ENCODE peak calls at places on chromosomes 4 and X, in nine cellular contexts. P, O, S, E, B, L, U, I and F are unnamed samples.

GRCh38 chr4:7285244-7286122 is 93.1 kb downstream of the SORCS2 start:
- DNase-seq in U (no peak), O (no peak), B (no peak), E (no peak), P (no peak), S (no peak), L (peak; percentile 8), I (no peak), F (no peak)

GRCh38 chr4:1856920-1857699 is 1.2 kb upstream of the LETM1 start:
- DNase-seq in B (no peak), L (peak; percentile 54), U (no peak), P (no peak), I (no peak), O (peak; percentile 22), E (peak; percentile 67), S (no peak), F (no peak)

GRCh38 chrX:1093586-1094538 is 118.6 kb downstream of the CRLF2 start:
- DNase-seq in P (no peak), O (no peak), L (no peak), B (no peak), U (no peak), S (no peak), I (no peak), E (no peak), F (no peak)

GRCh38 chr4:80082693-80083092 is 9.7 kb upstream of the ANTXR2 start:
- DNase-seq in P (no peak), O (no peak), B (no peak), S (no peak), I (no peak), U (no peak), E (no peak), L (no peak), F (no peak)

GRCh38 chr4:21790437-21791029 is 158.0 kb downstream of the KCNIP4 start:
- DNase-seq in U (no peak), L (peak; percentile 18), O (peak; percentile 20), P (no peak), E (peak; percentile 3), S (peak; percentile 46), I (no peak), B (peak; percentile 16), F (no peak)

GRCh38 chr4:186724861-186725419 is 1.3 kb upstream of the FAT1 start:
- DNase-seq in I (no peak), S (no peak), O (peak; percentile 45), P (no peak), B (no peak), E (no peak), L (peak; percentile 12), U (no peak), F (no peak)

GRCh38 chrX:149570668-149571067 is 16.6 kb downstream of the MAGEA9B start:
- DNase-seq in I (no peak), L (no peak), U (no peak), S (no peak), E (no peak), O (peak; percentile 7), B (no peak), P (no peak), F (no peak)

GRCh38 chrX:79159800-79160199 is 15.3 kb downstream of the GPR174 start:
- DNase-seq in B (no peak), L (no peak), S (no peak), U (no peak), P (no peak), O (no peak), I (no peak), E (no peak), F (no peak)

DNA sequence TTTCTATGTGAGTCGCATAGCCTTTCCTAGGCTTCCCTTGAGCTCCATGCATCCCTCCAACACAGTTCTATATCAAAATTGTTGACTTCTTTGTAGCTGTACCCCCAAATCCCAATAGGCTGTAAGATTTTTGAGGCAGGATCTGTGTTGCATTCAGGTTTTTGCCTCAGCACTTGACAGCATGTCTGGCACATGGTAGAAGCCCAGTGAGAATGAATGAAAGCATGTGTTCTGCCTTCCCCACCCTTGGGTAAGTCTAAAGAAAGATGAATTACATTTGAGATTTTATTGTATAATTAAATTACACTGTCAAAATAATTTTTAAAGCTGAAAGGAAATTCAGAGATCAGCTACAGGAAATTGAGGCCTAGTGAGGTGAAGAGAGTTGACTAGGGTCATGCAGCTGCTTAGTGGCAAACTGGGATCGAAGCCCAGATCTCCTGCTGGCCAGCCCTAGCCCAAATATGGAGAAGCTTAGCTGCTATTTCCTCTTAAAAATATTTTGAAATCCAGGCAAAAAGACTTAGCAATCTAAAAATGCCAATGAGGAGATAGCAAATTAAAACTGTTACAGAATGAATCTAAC is 122.5 kb downstream of the SPATA18 start:
- DNase-seq in L (no peak), B (no peak), P (no peak), I (no peak), S (no peak), U (no peak), O (no peak), E (no peak), F (no peak)
- TF ChIP-seq REST in L (no peak), B (no peak), P (no peak), I (no peak), S (no peak), U (no peak), O (no peak), E (no peak), F (no peak)

DNA sequence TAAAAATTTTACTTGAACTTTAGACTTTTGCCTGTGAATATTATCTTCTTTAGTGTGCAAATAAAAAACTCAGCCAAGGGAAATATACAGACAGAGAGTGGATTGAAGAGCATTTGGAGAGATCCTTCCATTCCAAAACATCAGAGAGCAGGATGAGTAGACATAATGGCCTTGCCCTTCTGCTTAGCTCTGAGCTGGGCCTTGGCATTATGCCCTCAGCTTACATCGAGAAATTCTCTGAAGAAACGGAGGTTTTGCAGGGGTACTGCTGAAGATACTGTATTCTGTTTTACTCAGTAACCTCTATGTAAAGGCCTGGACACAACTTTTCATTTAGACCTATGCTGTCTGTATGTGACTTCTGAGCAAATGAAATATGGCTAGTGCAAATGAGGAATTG is 317.4 kb downstream of the STIM2 start:
- DNase-seq in U (no peak), P (no peak), O (no peak), L (no peak), E (no peak), B (no peak), I (no peak), S (no peak), F (no peak)
- TF ChIP-seq REST in U (no peak), P (no peak), O (no peak), L (no peak), E (no peak), B (no peak), I (no peak), S (no peak), F (no peak)

DNA sequence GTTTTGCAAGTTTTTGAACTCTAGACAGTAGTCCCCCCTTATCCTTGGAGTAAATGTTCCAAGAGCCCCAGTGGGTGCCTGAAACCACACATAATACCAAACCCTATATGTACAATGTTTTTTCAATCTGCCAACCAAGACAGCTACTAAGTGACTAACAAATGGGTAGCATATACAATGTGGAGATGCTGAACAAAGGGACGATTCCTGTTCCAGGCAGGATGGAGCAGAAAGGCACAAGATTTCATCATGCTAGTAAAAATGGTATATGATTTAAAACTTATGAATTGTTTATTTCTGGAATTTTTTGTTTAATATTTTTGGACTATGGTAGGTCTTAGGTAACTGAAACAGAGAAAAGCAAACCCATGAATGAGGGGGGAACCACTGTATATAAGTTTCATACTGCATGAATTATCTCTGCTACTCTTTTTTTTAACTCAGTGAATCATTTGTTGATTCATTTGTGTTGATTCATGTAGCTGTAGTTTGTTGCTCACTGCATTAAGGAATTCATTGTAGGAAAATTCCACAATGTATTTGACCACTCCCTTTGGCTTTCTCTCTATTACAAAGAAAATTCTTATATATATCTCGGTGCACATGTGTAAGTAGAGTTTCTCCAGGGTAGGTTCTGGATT is 21.9 kb upstream of the ANXA3 start:
- DNase-seq in E (no peak), O (no peak), L (no peak), S (no peak), P (no peak), I (no peak), B (no peak), U (no peak), F (no peak)
- TF ChIP-seq REST in E (no peak), O (no peak), L (no peak), S (no peak), P (no peak), I (no peak), B (no peak), U (no peak), F (no peak)

GRCh38 chr4:29805871-29806480 is 914.2 kb upstream of the PCDH7 start:
- DNase-seq in U (no peak), S (no peak), B (no peak), P (no peak), I (no peak), L (no peak), O (no peak), E (no peak), F (no peak)
- TF ChIP-seq REST in U (no peak), S (no peak), B (no peak), P (no peak), I (no peak), L (no peak), O (no peak), E (no peak), F (no peak)

GRCh38 chrX:40496728-40497127 is 84.0 kb upstream of the ATP6AP2 start:
- DNase-seq in E (peak; percentile 41), B (no peak), U (no peak), P (peak; percentile 4), O (no peak), I (no peak), S (peak; percentile 59), L (peak; percentile 17), F (no peak)
- TF ChIP-seq REST in E (no peak), B (no peak), U (no peak), P (no peak), O (no peak), I (no peak), S (no peak), L (no peak), F (no peak)

GRCh38 chr4:138857399-138857798 is 158.2 kb upstream of the NOCT start:
- DNase-seq in O (no peak), B (no peak), U (no peak), I (no peak), L (no peak), S (no peak), E (no peak), P (no peak), F (no peak)

GRCh38 chr4:138861130-138861529 is 154.5 kb upstream of the NOCT start:
- DNase-seq in L (no peak), P (no peak), B (no peak), O (no peak), U (no peak), E (no peak), I (no peak), S (no peak), F (no peak)

GRCh38 chr4:138858419-138858818 is 157.2 kb upstream of the NOCT start:
- DNase-seq in O (no peak), P (no peak), S (no peak), E (no peak), L (no peak), I (no peak), B (no peak), U (no peak), F (no peak)

GRCh38 chr4:138863160-138863559 is 152.4 kb upstream of the NOCT start:
- DNase-seq in U (no peak), B (no peak), L (no peak), E (no peak), O (no peak), I (no peak), S (no peak), P (no peak), F (no peak)

GRCh38 chr4:138859249-138859648 is 156.3 kb upstream of the NOCT start:
- DNase-seq in O (no peak), P (no peak), L (no peak), B (no peak), E (no peak), U (no peak), I (no peak), S (no peak), F (no peak)
- TF ChIP-seq REST in O (no peak), P (no peak), L (no peak), B (no peak), E (no peak), U (no peak), I (no peak), S (no peak), F (no peak)